ENCODE peak calls at places on chromosomes 3 and 15, in nine cellular contexts. C is WERI-Rb-1; T is amygdala; Q is skeletal muscle cell; L is anterior cingulate cortex; D is A172; H is fibroblast of lung; F is AG20443; Z is CD8-positive, alpha-beta T cell. A is an unnamed sample.

GRCh38 chr3:76866729-76867461 is 173.0 kb upstream of the ROBO2 start:
- DNase-seq in C (no peak), T (no peak), Q (no peak), L (no peak), D (no peak), H (no peak), F (no peak), Z (no peak), A (no peak)

GRCh38 chr15:90895571-90896117 is 7.5 kb upstream of the MAN2A2 start:
- DNase-seq in C (peak; percentile 92), T (peak; percentile 33), Q (no peak), L (peak; percentile 82), D (no peak), H (no peak), F (no peak), Z (no peak), A (peak; percentile 20)

GRCh38 chr15:41578736-41579383 is 19.8 kb downstream of the TYRO3 start:
- DNase-seq in C (no peak), T (no peak), Q (no peak), L (no peak), D (no peak), H (no peak), F (no peak), Z (no peak), A (no peak)

GRCh38 chr3:71050521-71051258 is 532.8 kb downstream of the FOXP1 start:
- DNase-seq in C (no peak), T (no peak), Q (no peak), L (peak; percentile 15), D (peak; percentile 79), H (peak; percentile 83), F (peak; percentile 27), Z (no peak), A (no peak)

GRCh38 chr15:51776952-51777574 is 25.7 kb downstream of the TMOD2 start:
- DNase-seq in C (peak; percentile 72), T (no peak), Q (no peak), L (peak; percentile 55), D (peak; percentile 78), H (peak; percentile 84), F (peak; percentile 83), Z (peak; percentile 39), A (peak; percentile 82)

GRCh38 chr3:126418256-126418530 is 23.5 kb downstream of the CFAP100 start:
- DNase-seq in C (no peak), T (no peak), Q (no peak), L (no peak), D (no peak), H (no peak), F (no peak), Z (no peak), A (no peak)

GRCh38 chr15:89749951-89750559 is 994 bp downstream of the MESP1 start:
- DNase-seq in C (no peak), T (no peak), Q (no peak), L (no peak), D (no peak), H (no peak), F (no peak), Z (peak; percentile 4), A (no peak)

GRCh38 chr15:66655511-66655910 is 46.5 kb upstream of the SMAD6 start:
- DNase-seq in C (no peak), T (no peak), Q (no peak), L (no peak), D (no peak), H (no peak), F (no peak), Z (no peak), A (no peak)

GRCh38 chr3:170330366-170330765 is 27.1 kb upstream of the SKIL start:
- DNase-seq in C (no peak), T (no peak), Q (no peak), L (no peak), D (peak; percentile 76), H (peak; percentile 43), F (peak; percentile 43), Z (no peak), A (peak; percentile 22)

GRCh38 chr3:172047567-172048115 is 8.3 kb downstream of the FNDC3B start:
- DNase-seq in C (no peak), T (no peak), Q (no peak), L (no peak), D (no peak), H (no peak), F (no peak), Z (no peak), A (no peak)

GRCh38 chr3:14137445-14137844 is 12.6 kb downstream of the TMEM43 start:
- DNase-seq in C (no peak), T (no peak), Q (no peak), L (no peak), D (peak; percentile 23), H (no peak), F (no peak), Z (no peak), A (no peak)

GRCh38 chr15:100266166-100266565 is 75.6 kb downstream of the ADAMTS17 start:
- DNase-seq in C (no peak), T (no peak), Q (no peak), L (no peak), D (no peak), H (no peak), F (no peak), Z (no peak), A (no peak)

GRCh38 chr15:29988689-29989088 is 94.1 kb upstream of the GOLGA8J start:
- DNase-seq in C (no peak), T (no peak), Q (no peak), L (no peak), D (peak; percentile 13), H (no peak), F (no peak), Z (no peak), A (no peak)

GRCh38 chr15:80761754-80762153 is 17.4 kb upstream of the CEMIP start:
- DNase-seq in C (no peak), T (no peak), Q (no peak), L (no peak), D (no peak), H (no peak), F (no peak), Z (no peak), A (no peak)

GRCh38 chr3:197257711-197258110 is 40.7 kb downstream of the DLG1 start:
- DNase-seq in C (no peak), T (no peak), Q (no peak), L (no peak), D (no peak), H (no peak), F (no peak), Z (no peak), A (no peak)

A was measured in GM03348.